ENCODE peak calls at places on chromosomes 16 and 17, in six cellular contexts. T, V, X, L, E and U are unnamed samples.

GRCh38 chr16:49440156-49441065 is 66.8 kb downstream of the C16orf78 start:
- DNase-seq in T (no peak), V (no peak), X (no peak), L (peak; percentile 32), E (no peak), U (no peak)

GRCh38 chr17:63702223-63702577 is 2.3 kb upstream of the LIMD2 start:
- DNase-seq in T (peak; percentile 39), V (peak; percentile 72), X (no peak), L (no peak), E (peak; percentile 42), U (peak; percentile 31)

GRCh38 chr17:73371846-73372245 is 60.0 kb upstream of the CDC42EP4 start:
- DNase-seq in T (no peak), V (no peak), X (no peak), L (no peak), E (no peak), U (no peak)

GRCh38 chr16:20903116-20903888 is 2.7 kb downstream of the LYRM1 start:
- DNase-seq in T (no peak), V (no peak), X (no peak), L (no peak), E (no peak), U (no peak)

GRCh38 chr16:804193-805048 is 3.9 kb upstream of the GNG13 start:
- DNase-seq in T (no peak), V (no peak), X (no peak), L (no peak), E (no peak), U (no peak)

GRCh38 chr17:48603959-48604769 is 622 bp downstream of the HOXB6 start:
- DNase-seq in T (no peak), V (no peak), X (no peak), L (no peak), E (peak; percentile 82), U (no peak)

GRCh38 chr17:29617125-29617480 is 5.6 kb downstream of the CORO6 start:
- DNase-seq in T (peak; percentile 89), V (peak; percentile 88), X (no peak), L (peak; percentile 88), E (peak; percentile 92), U (peak; percentile 83)

GRCh38 chr17:50934161-50934560 is 68.0 kb upstream of the TOB1 start:
- DNase-seq in T (no peak), V (no peak), X (no peak), L (no peak), E (no peak), U (no peak)

GRCh38 chr16:830107-830870 is 29.8 kb upstream of the GNG13 start:
- DNase-seq in T (no peak), V (no peak), X (no peak), L (no peak), E (no peak), U (no peak)

GRCh38 chr16:88637797-88638196 is 575 bp upstream of the IL17C start:
- DNase-seq in T (no peak), V (no peak), X (no peak), L (no peak), E (no peak), U (no peak)

GRCh38 chr17:57662021-57662420 is 83.1 kb downstream of the CCDC182 start:
- DNase-seq in T (no peak), V (no peak), X (no peak), L (no peak), E (no peak), U (no peak)

GRCh38 chr17:64741038-64741641 is 79.0 kb upstream of the SMURF2 start:
- DNase-seq in T (peak; percentile 75), V (peak; percentile 4), X (no peak), L (no peak), E (no peak), U (peak; percentile 21)

GRCh38 chr17:81419333-81419885 is 24.2 kb downstream of the BAHCC1 start:
- DNase-seq in T (peak; percentile 79), V (no peak), X (peak; percentile 54), L (peak; percentile 42), E (peak; percentile 86), U (no peak)

GRCh38 chr17:73984981-73985380 is 218.5 kb upstream of the RPL38 start:
- DNase-seq in T (no peak), V (no peak), X (no peak), L (no peak), E (no peak), U (peak; percentile 27)

GRCh38 chr17:67052720-67053437 is 8.5 kb downstream of the CACNG1 start:
- DNase-seq in T (no peak), V (no peak), X (no peak), L (no peak), E (peak; percentile 47), U (no peak)

GRCh38 chr16:47503936-47504335 is 42.8 kb downstream of the PHKB start:
- DNase-seq in T (no peak), V (no peak), X (no peak), L (no peak), E (no peak), U (no peak)

GRCh38 chr16:66717776-66718175 is 21.2 kb upstream of the CMTM4 start:
- DNase-seq in T (no peak), V (no peak), X (no peak), L (peak; percentile 71), E (no peak), U (no peak)

GRCh38 chr16:2429771-2430663 is 770 bp downstream of the CCNF start:
- DNase-seq in T (no peak), V (peak; percentile 7), X (no peak), L (peak; percentile 19), E (peak; percentile 45), U (no peak)

GRCh38 chr16:69762843-69763556 is 868 bp downstream of the WWP2 start:
- DNase-seq in T (peak; percentile 31), V (peak; percentile 51), X (no peak), L (peak; percentile 44), E (peak; percentile 40), U (no peak)

GRCh38 chr16:65875362-65876199 is 490.9 kb upstream of the CDH5 start:
- DNase-seq in T (no peak), V (no peak), X (no peak), L (peak; percentile 58), E (no peak), U (no peak)

GRCh38 chr16:28237754-28238357 is 26.1 kb upstream of the XPO6 start:
- DNase-seq in T (no peak), V (no peak), X (no peak), L (no peak), E (no peak), U (no peak)

GRCh38 chr17:31825961-31826691 is 32.9 kb downstream of the COPRS start:
- DNase-seq in T (no peak), V (peak; percentile 4), X (peak; percentile 49), L (no peak), E (no peak), U (peak; percentile 47)

DNA sequence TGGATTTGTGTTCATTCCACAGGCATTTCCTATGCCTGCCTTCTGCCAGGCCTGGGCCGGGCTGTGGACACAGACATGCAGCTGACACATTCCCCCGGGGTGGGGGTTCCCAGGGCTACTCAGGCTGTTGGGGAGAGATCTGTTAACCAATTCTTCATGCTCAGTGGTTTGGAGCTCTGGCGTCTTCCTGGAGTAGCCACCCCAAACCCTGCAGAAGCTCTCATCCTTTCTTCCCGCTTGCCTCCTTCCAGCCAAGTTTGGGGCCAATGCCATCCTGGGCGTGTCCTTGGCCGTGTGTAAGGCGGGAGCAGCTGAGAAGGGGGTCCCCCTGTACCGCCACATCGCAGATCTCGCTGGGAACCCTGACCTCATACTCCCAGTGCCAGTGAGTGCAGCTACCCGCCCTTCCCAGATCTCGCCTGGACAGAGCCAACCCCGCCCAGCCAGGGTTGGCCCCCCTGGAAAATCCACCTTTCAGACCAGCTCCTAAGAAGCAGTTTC is 2.6 kb downstream of the ENO3 start:
- DNase-seq in T (no peak), V (no peak), X (no peak), L (no peak), E (no peak), U (no peak)
- H3K4me3 ChIP-seq in T (no peak overlapping the region), V (no peak overlapping the region), X (no peak overlapping the region), L (no peak overlapping the region), E (no peak overlapping the region), U (no peak overlapping the region)

DNA sequence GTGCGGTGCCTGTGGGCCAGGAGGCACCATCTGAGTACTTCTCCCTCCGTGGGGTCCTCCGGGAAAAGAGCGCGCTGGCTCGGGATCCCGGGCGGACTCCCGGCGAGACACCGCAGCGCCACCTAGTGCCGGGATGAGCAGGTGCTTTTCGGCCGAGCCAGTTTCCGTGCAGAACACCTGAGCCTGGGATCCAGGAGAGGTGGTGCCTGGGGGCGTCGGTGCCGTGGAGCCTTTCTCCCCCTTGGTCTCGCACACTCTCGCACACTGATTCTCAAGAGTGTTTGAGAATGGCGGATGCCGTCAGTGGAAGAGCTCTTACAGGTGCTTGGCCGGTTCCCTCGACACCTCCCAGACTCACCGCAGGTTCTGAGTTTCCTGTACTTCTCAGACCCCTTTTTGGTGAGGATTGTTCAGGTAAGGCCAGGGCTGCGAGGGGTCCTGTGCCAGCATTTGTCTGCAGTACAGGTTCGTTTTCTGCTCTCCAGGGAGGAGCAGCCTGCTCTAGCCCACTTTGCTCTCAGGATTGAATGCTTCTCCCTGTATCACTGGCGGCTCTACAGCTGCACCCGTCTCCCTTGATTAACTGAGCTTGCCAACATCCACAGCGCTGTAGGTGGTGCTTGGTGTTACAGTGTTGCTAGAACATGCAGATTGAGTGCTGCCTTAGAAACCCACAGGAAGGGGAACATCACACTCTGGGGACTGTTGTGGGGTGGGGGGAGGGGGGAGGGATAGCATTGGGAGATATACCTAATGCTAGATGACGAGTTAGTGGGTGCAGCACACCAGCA is 23.4 kb downstream of the TBCD start:
- DNase-seq in T (peak; percentile 71), V (no peak), X (no peak), L (peak; percentile 70), E (peak; percentile 77), U (peak; percentile 47)
- H3K4me3 ChIP-seq in T (no peak overlapping the region), V (peak overlapping the region; percentile 47), X (no peak overlapping the region), L (no peak overlapping the region), E (peak overlapping the region; percentile 2), U (no peak overlapping the region)

DNA sequence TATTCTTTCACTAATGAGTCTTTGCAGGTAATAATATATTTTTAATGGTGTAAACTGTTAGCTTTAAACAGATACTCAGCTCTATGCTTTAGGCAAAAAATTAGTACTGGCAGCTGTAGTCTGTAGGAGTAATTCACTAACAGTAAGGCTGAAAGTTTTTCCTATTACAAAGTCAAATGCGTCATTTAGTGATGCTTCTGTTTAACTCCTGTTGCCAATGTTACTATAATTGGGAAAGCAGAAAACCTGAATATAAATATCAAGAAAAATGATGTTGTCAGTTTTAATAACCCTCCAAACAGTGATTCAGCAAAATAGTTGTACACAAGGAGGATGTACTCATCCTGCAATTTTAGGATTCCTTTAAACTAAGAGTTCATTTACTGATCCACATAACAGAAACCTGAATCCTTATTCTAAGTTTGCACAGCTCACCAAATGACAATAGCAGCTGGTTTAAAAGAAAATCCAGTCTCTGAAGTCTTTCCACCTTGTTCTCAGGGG is 4.3 kb downstream of the CDR2 start:
- DNase-seq in T (no peak), V (no peak), X (no peak), L (no peak), E (no peak), U (no peak)
- H3K4me3 ChIP-seq in T (no peak overlapping the region), V (no peak overlapping the region), X (no peak overlapping the region), L (no peak overlapping the region), E (no peak overlapping the region), U (no peak overlapping the region)

GRCh38 chr17:69061901-69062556 is 1.3 kb upstream of the ABCA9 start:
- DNase-seq in T (no peak), V (no peak), X (no peak), L (no peak), E (no peak), U (no peak)

GRCh38 chr17:69062860-69063621 is 2.3 kb upstream of the ABCA9 start:
- DNase-seq in T (no peak), V (no peak), X (no peak), L (no peak), E (no peak), U (no peak)

GRCh38 chr17:69059458-69060205 is 1.1 kb downstream of the ABCA9 start:
- DNase-seq in T (no peak), V (no peak), X (no peak), L (no peak), E (no peak), U (no peak)

GRCh38 chr17:69058165-69058564 is 2.6 kb downstream of the ABCA9 start:
- DNase-seq in T (no peak), V (no peak), X (no peak), L (peak; percentile 75), E (no peak), U (peak; percentile 2)

GRCh38 chr17:69060835-69061234 is at the start of gene ABCA9:
- DNase-seq in T (no peak), V (no peak), X (no peak), L (no peak), E (no peak), U (no peak)
- H3K4me3 ChIP-seq in T (no peak within 1 kb of the TSS), V (no peak within 1 kb of the TSS), X (no peak within 1 kb of the TSS), L (no peak within 1 kb of the TSS), E (no peak within 1 kb of the TSS), U (no peak within 1 kb of the TSS)